ENCODE peak calls at places on chromosomes 5 and 9, in six cellular contexts. G is IMR-90, O is H9, Y is H1, U is neuronal stem cell, R is mesenchymal stem cell. A is an unnamed sample.

GRCh38 chr9:95181226-95181818 is 136.2 kb downstream of the FANCC start:
- DNase-seq in U (no peak), G (peak), O (no peak), Y (no peak), R (peak), A (no peak)

GRCh38 chr5:1543398-1544293 is 19.9 kb upstream of the LPCAT1 start:
- DNase-seq in Y (peak), G (no peak), U (no peak), R (no peak), O (no peak), A (no peak)

GRCh38 chr5:33482335-33482734 is 41.6 kb downstream of the TARS1 start:
- DNase-seq in O (peak), Y (no peak), G (no peak), U (peak), R (no peak), A (no peak)

GRCh38 chr5:124655943-124656459 is 90.4 kb downstream of the ZNF608 start:
- DNase-seq in O (no peak), G (peak), Y (no peak), R (peak), U (no peak), A (peak)

GRCh38 chr5:54703091-54703490 is 185.5 kb downstream of the SNX18 start:
- DNase-seq in U (peak), Y (no peak), G (peak), R (peak), O (no peak), A (no peak)

GRCh38 chr9:14156046-14156445 is 157.9 kb downstream of the NFIB start:
- DNase-seq in O (no peak), R (no peak), U (no peak), Y (no peak), G (no peak), A (no peak)

GRCh38 chr9:127589955-127590370 is 22.1 kb upstream of the STXBP1 start:
- DNase-seq in R (peak), Y (peak), O (peak), U (peak), G (peak), A (peak)

GRCh38 chr5:78295035-78295961 is 800 bp upstream of the AP3B1 start:
- DNase-seq in R (peak), G (no peak), Y (peak), U (no peak), O (peak), A (peak)

GRCh38 chr5:64576241-64576640 is 70.4 kb downstream of the RGS7BP start:
- DNase-seq in R (no peak), G (no peak), Y (no peak), O (no peak), U (no peak), A (no peak)

GRCh38 chr5:64923151-64923685 is 154.5 kb downstream of the CWC27 start:
- DNase-seq in O (peak), G (peak), R (peak), U (no peak), Y (no peak), A (no peak)

GRCh38 chr5:142014911-142015584 is 2.2 kb upstream of the GNPDA1 start:
- DNase-seq in Y (peak), O (no peak), G (peak), R (peak), U (no peak), A (peak)

GRCh38 chr5:160269017-160269416 is 39.7 kb downstream of the FABP6 start:
- DNase-seq in G (peak), Y (no peak), R (peak), O (no peak), U (no peak), A (peak)

GRCh38 chr9:126499911-126500599 is 113.7 kb upstream of the LMX1B start:
- DNase-seq in O (peak), G (no peak), R (no peak), U (no peak), Y (peak), A (no peak)

GRCh38 chr5:34570721-34571379 is 85.3 kb upstream of the RAI14 start:
- DNase-seq in R (peak), Y (no peak), U (no peak), G (peak), O (no peak), A (no peak)

GRCh38 chr5:68924490-68925145 is 169.2 kb upstream of the SLC30A5 start:
- DNase-seq in O (no peak), U (no peak), R (peak), Y (no peak), G (peak), A (peak)

GRCh38 chr9:76451234-76451633 is 7.7 kb upstream of the GCNT1 start:
- DNase-seq in U (no peak), G (peak), Y (no peak), O (no peak), R (peak), A (peak)

GRCh38 chr5:27093296-27093695 is 54.9 kb upstream of the CDH9 start:
- DNase-seq in O (no peak), R (no peak), Y (no peak), U (no peak), G (no peak), A (no peak)

GRCh38 chr9:135353935-135354334 is 125.6 kb upstream of the PPP1R26 start:
- DNase-seq in Y (no peak), U (no peak), G (no peak), O (no peak), R (no peak), A (no peak)

GRCh38 chr5:55993628-55994501 is 898 bp downstream of the IL6ST start:
- DNase-seq in Y (no peak), R (peak), U (no peak), G (no peak), O (no peak), A (peak)

GRCh38 chr5:153965102-153965645 is 73.5 kb downstream of the FAM114A2 start:
- DNase-seq in Y (no peak), R (peak), G (peak), U (peak), O (peak), A (peak)

GRCh38 chr5:86858452-86858851 is 240.7 kb downstream of the COX7C start:
- DNase-seq in U (no peak), O (no peak), G (no peak), R (no peak), Y (no peak), A (peak)

GRCh38 chr5:55577353-55578060 is 42.7 kb upstream of the PLPP1 start:
- DNase-seq in R (no peak), O (no peak), Y (peak), G (no peak), U (no peak), A (no peak)

GRCh38 chr5:165457854-165458481 is 1952.5 kb downstream of the MAT2B start:
- DNase-seq in U (peak), R (peak), O (peak), G (peak), Y (no peak), A (peak)

GRCh38 chr5:96254980-96255681 is 177.9 kb downstream of the PCSK1 start:
- DNase-seq in Y (no peak), G (peak), R (peak), O (no peak), U (no peak), A (no peak)

GRCh38 chr5:142515036-142515435 is 170.9 kb downstream of the FGF1 start:
- DNase-seq in O (no peak), Y (no peak), U (no peak), G (no peak), R (no peak), A (no peak)

GRCh38 chr9:95373069-95373681 is 55.7 kb upstream of the FANCC start:
- DNase-seq in G (no peak), O (no peak), Y (peak), U (no peak), R (no peak), A (no peak)

GRCh38 chr5:156513123-156513814 is 186.3 kb downstream of the SGCD start:
- DNase-seq in O (no peak), Y (no peak), U (no peak), G (no peak), R (peak), A (no peak)

GRCh38 chr5:38396766-38397165 is 138.4 kb downstream of the EGFLAM start:
- DNase-seq in R (no peak), Y (no peak), G (no peak), O (no peak), U (no peak), A (no peak)

GRCh38 chr9:114908104-114908621 is 22.2 kb downstream of the TNFSF8 start:
- DNase-seq in U (no peak), Y (no peak), G (peak), R (peak), O (peak), A (peak)

GRCh38 chr5:132267166-132267739 is 9.8 kb downstream of the PDLIM4 start:
- DNase-seq in Y (peak), R (no peak), O (no peak), G (no peak), U (no peak), A (no peak)

GRCh38 chr9:37037137-37037743 is 3.2 kb upstream of the PAX5 start:
- DNase-seq in O (peak), Y (no peak), R (no peak), G (no peak), U (no peak), A (no peak)

GRCh38 chr9:18442629-18443491 is 31.1 kb upstream of the ADAMTSL1 start:
- DNase-seq in O (peak), Y (peak), R (peak), U (peak), G (peak), A (peak)
- H3K18ac ChIP-seq in O (no peak), Y (no peak), R (no peak), U (no peak), G (no peak), A (no peak)

GRCh38 chr5:60519372-60519771 is 180.6 kb downstream of the DEPDC1B start:
- DNase-seq in U (no peak), G (no peak), O (no peak), Y (no peak), R (no peak), A (no peak)
- H2AFZ ChIP-seq in U (no peak), G (no peak), O (no peak), Y (no peak), R (no peak), A (no peak)

GRCh38 chr5:72556351-72557146 is 49.3 kb upstream of the ZNF366 start:
- DNase-seq in U (peak), O (peak), G (peak), Y (peak), R (peak), A (peak)
- H3K18ac ChIP-seq in U (peak), O (peak), G (peak), Y (peak), R (peak), A (peak)

DNA sequence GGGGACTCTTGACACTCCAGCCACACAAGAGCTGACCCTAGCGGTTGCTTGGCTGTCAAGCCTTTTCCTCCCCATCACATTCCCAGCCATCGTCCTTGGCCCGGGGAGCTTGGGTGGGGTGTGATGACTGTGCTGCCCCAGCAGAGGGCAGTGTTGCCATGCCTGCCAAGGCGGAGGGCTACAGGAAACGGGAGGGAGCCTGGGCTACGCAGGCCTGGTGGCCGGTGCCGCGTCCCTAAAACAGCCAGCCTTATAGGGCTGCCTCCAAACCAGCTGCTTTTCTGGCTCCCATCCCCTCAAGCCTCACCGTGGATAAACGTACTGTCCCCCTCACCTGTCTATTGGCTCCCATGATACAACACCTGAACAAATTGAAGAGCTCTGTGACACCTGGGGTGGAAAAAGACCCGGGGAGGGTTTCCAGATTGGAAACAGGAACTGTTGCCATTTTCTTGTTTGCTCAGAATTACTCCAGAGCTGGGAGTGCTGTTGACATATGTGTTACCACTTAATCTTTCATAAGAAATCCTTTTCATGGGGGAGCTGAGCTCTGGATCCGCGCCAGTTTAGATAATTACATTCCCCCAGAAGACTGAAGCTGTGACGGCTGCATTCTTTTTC is 72.8 kb upstream of the ASTN2 start:
- DNase-seq in U (peak), O (peak), G (peak), Y (peak), R (peak), A (peak)
- H2AFZ ChIP-seq in U (peak), O (peak), G (no peak), Y (peak), R (no peak), A (no peak)

GRCh38 chr9:129111143-129111761 is at the start of gene PTPA:
- DNase-seq in Y (peak), U (peak), O (peak), G (peak), R (peak), A (peak)
- H3K18ac ChIP-seq in Y (peak), U (peak), O (peak), G (peak), R (peak), A (peak)

GRCh38 chr9:91155746-91156145 is 206.0 kb downstream of the AUH start:
- DNase-seq in O (no peak), R (no peak), U (no peak), G (no peak), Y (no peak), A (no peak)
- H2AFZ ChIP-seq in O (no peak), R (no peak), U (no peak), G (no peak), Y (no peak), A (no peak)

DNA sequence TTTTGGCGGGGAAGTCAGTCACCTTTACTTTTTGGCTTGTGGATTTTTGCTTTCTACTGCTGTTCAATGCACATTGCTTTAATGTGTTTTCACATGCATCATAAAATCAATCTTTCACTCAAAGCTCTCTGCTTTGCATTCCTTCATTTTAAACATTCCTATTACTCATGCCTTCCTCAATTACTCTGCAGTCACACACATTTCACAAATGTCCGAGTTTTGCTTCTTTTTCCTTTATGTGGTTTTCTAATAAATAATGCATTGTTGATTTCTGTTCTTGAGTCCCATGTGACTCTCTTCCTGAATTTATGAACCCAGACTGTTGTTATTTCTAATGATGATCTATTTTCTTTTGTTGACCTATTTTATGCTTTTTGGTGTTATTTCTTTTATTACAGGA is 82.3 kb upstream of the EPB41L4B start:
- DNase-seq in Y (no peak), U (no peak), O (no peak), G (no peak), R (no peak), A (no peak)
- H3K18ac ChIP-seq in Y (no peak), U (no peak), O (no peak), G (no peak), R (no peak), A (no peak)

A was measured in trophoblast cell.